ENCODE peak calls at places on chromosomes 3 and 15, in nine cellular contexts. M is neural crest cell, J is fibroblast of lung, D is nephron progenitor cell, E is AG09309, Z is Panc1, X is PC-9, G is choroid plexus epithelial cell, L is OCI-LY7. P is an unnamed sample.

GRCh38 chr3:118425272-118425837 is 609.3 kb downstream of the IGSF11 start:
- DNase-seq in M (no peak), J (no peak), D (no peak), E (no peak), Z (no peak), X (no peak), G (no peak), L (no peak), P (no peak)

GRCh38 chr15:33729648-33730047 is 238.6 kb upstream of the CHRM5 start:
- DNase-seq in M (no peak), J (peak), D (no peak), E (no peak), Z (no peak), X (peak), G (peak), L (peak), P (no peak)

GRCh38 chr3:58683001-58683845 is 16.6 kb upstream of the FAM3D start:
- DNase-seq in M (no peak), J (peak), D (no peak), E (no peak), Z (no peak), X (no peak), G (peak), L (no peak), P (no peak)

GRCh38 chr15:63218114-63218808 is 28.9 kb downstream of the RAB8B start:
- DNase-seq in M (no peak), J (peak), D (no peak), E (no peak), Z (no peak), X (peak), G (peak), L (no peak), P (peak)

GRCh38 chr15:95653361-95653805 is 677.1 kb upstream of the NR2F2 start:
- DNase-seq in M (no peak), J (no peak), D (no peak), E (no peak), Z (no peak), X (no peak), G (no peak), L (no peak), P (no peak)

GRCh38 chr15:75224281-75224680 is 22.6 kb downstream of the C15orf39 start:
- DNase-seq in M (no peak), J (no peak), D (no peak), E (no peak), Z (no peak), X (no peak), G (no peak), L (no peak), P (no peak)

GRCh38 chr3:97719156-97719821 is 45.3 kb upstream of the ARL6 start:
- DNase-seq in M (peak), J (peak), D (peak), E (no peak), Z (peak), X (peak), G (peak), L (peak), P (peak)

GRCh38 chr3:70000028-70000410 is 486 bp downstream of the SAMMSON start:
- DNase-seq in M (peak), J (no peak), D (no peak), E (no peak), Z (no peak), X (no peak), G (peak), L (no peak), P (no peak)

GRCh38 chr15:72835289-72835890 is 51.8 kb upstream of the ADPGK start:
- DNase-seq in M (no peak), J (no peak), D (no peak), E (no peak), Z (no peak), X (no peak), G (peak), L (peak), P (no peak)

GRCh38 chr3:124770341-124771082 is 40.3 kb downstream of the UMPS start:
- DNase-seq in M (no peak), J (no peak), D (no peak), E (no peak), Z (no peak), X (no peak), G (no peak), L (no peak), P (no peak)

GRCh38 chr15:82133251-82133650 is 87.4 kb upstream of the MEX3B start:
- DNase-seq in M (no peak), J (no peak), D (no peak), E (no peak), Z (no peak), X (no peak), G (no peak), L (no peak), P (no peak)

GRCh38 chr3:172126741-172127140 is 87.4 kb downstream of the FNDC3B start:
- DNase-seq in M (no peak), J (no peak), D (no peak), E (no peak), Z (no peak), X (no peak), G (peak), L (no peak), P (no peak)

DNA sequence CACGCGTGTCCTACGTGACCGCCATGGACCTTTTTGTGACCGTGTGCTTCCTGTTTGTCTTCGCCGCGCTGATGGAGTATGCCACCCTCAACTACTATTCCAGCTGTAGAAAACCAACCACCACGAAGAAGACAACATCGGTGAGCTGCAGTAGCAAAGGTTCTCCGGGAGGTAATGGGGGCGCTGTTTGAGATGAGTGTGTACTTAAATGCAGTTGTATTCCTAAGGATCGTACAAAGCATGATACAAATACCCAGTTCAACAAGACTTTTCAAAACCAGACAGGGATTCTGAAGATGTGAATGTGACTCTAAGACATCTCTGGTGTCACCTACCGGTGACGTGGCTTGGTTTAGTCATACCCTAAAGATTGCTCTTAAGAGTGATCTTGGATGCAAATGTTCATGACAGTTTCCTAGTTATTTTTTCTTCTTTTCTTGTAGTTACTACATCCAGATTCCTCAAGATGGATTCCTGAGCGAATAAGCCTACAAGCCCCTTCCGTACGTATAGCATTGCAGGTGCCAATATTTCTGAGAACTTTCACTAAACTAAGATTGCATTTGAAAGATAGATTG is 556.6 kb downstream of the GABRG3 start:
- DNase-seq in M (no peak), J (no peak), D (no peak), E (no peak), Z (no peak), X (no peak), G (no peak), L (no peak), P (no peak)
- TF ChIP-seq CTCF in M (peak), J (no peak), D (peak), E (no peak), Z (peak), X (peak), G (peak), L (no peak), P (peak)

DNA sequence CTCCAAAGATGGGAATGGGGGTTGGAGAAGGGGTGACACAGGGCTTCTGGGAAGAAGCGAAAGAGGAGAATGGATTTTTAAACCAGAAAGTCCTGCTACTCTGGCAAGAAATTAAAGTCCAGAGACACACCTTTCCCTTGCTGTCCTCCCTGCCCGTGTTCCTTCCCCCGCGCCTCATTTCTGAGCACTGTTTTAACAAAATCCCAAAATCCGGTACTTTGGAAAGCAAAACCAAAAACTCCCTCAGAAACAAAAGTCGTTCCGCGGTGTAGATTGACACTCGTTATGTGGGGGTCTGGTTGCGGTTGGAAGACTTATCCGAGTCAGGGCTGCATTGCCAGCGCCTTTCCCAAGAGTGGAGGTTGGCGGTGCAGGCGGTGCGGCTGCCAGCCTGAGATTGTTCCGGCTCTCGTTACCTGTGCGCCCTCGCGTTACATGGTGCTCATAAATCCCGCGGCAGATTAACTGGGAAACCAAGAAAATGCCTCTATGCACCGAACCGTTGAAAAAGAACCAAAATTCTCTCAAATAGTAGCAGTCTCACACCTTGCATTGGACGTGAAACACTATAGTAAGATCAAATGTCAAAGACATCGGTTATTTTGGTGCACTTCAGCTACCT is 217.8 kb downstream of the MEIS2 start:
- DNase-seq in M (no peak), J (peak), D (peak), E (no peak), Z (no peak), X (peak), G (no peak), L (no peak), P (no peak)
- TF ChIP-seq CTCF in M (no peak), J (no peak), D (no peak), E (no peak), Z (no peak), X (no peak), G (no peak), L (no peak), P (no peak)

GRCh38 chr3:100634493-100635272 is 25.3 kb downstream of the ADGRG7 start:
- DNase-seq in M (no peak), J (peak), D (peak), E (no peak), Z (no peak), X (peak), G (peak), L (peak), P (no peak)
- TF ChIP-seq CTCF in M (no peak), J (no peak), D (no peak), E (no peak), Z (peak), X (no peak), G (peak), L (peak), P (peak)

GRCh38 chr15:44593042-44593736 is 56.2 kb downstream of the EIF3J start:
- DNase-seq in M (no peak), J (no peak), D (no peak), E (no peak), Z (no peak), X (no peak), G (peak), L (peak), P (no peak)
- TF ChIP-seq CTCF in M (peak), J (peak), D (peak), E (peak), Z (peak), X (peak), G (peak), L (peak), P (peak)

GRCh38 chr3:131386429-131386926 is 4.9 kb downstream of the NUDT16 start:
- DNase-seq in M (no peak), J (no peak), D (no peak), E (no peak), Z (no peak), X (no peak), G (peak), L (no peak), P (no peak)

DNA sequence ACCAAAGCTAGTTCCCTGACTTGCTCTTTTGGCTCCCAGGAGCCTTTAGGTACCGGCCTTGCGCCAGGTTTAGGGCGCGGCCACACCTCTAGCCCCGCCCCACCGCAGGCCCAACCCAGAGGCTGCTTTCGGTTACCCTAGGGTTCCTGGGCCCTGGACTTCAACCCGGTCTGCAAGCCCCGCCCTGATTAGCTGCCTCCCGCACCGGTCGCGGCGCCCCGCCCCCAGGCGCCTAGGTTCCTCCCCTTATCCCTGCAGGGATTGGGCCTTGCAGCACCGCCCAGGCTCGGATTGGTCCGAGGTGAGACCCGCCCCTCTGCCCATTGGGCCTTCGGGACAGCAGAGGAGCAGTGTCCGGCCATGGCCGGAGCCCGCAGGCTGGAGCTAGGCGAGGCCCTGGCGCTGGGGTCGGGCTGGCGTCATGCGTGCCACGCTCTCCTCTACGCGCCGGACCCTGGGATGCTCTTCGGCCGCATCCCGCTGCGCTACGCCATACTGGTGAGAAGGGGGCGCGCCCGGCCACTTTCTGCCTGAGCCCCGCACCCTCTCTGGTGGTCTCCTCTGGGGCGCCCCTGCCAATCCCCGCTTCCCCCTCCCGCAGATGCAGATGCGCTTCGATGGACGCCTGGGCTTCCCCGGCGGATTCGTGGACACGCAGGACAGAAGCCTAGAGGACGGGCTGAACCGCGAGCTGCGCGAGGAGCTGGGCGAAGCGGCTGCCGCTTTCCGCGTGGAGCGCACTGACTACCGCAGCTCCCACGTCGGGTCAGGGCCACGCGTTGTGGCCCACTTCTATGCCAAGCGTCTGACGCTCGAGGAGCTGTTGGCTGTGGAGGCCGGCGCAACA is at the start of gene NUDT16:
- DNase-seq in M (peak), J (peak), D (peak), E (peak), Z (peak), X (peak), G (peak), L (peak), P (peak)
- TF ChIP-seq CTCF in M (no peak), J (no peak), D (no peak), E (no peak), Z (no peak), X (no peak), G (no peak), L (peak), P (no peak)

GRCh38 chr15:90223441-90224165 is 10.1 kb downstream of the CIB1 start:
- DNase-seq in M (no peak), J (no peak), D (no peak), E (no peak), Z (no peak), X (no peak), G (no peak), L (no peak), P (no peak)

GRCh38 chr15:90227336-90227735 is 6.4 kb downstream of the CIB1 start:
- DNase-seq in M (no peak), J (no peak), D (no peak), E (no peak), Z (no peak), X (no peak), G (no peak), L (no peak), P (no peak)

GRCh38 chr15:90227816-90228772 is 5.6 kb downstream of the CIB1 start:
- DNase-seq in M (no peak), J (no peak), D (no peak), E (no peak), Z (no peak), X (no peak), G (no peak), L (no peak), P (no peak)

GRCh38 chr15:90225047-90225446 is 8.7 kb downstream of the CIB1 start:
- DNase-seq in M (no peak), J (no peak), D (no peak), E (no peak), Z (no peak), X (no peak), G (no peak), L (no peak), P (no peak)

GRCh38 chr15:90225504-90226234 is 8.1 kb downstream of the CIB1 start:
- DNase-seq in M (no peak), J (no peak), D (no peak), E (no peak), Z (no peak), X (no peak), G (no peak), L (no peak), P (no peak)
- TF ChIP-seq CTCF in M (no peak), J (no peak), D (no peak), E (no peak), Z (no peak), X (no peak), G (no peak), L (no peak), P (no peak)

GRCh38 chr3:158314426-158315357 is 204.8 kb downstream of the RSRC1 start:
- DNase-seq in M (no peak), J (no peak), D (no peak), E (no peak), Z (no peak), X (no peak), G (no peak), L (no peak), P (no peak)

GRCh38 chr3:158312560-158313141 is 202.8 kb downstream of the RSRC1 start:
- DNase-seq in M (no peak), J (peak), D (no peak), E (no peak), Z (no peak), X (no peak), G (no peak), L (no peak), P (no peak)

GRCh38 chr3:158308533-158308932 is 198.6 kb downstream of the RSRC1 start:
- DNase-seq in M (no peak), J (no peak), D (no peak), E (no peak), Z (no peak), X (no peak), G (no peak), L (no peak), P (no peak)

DNA sequence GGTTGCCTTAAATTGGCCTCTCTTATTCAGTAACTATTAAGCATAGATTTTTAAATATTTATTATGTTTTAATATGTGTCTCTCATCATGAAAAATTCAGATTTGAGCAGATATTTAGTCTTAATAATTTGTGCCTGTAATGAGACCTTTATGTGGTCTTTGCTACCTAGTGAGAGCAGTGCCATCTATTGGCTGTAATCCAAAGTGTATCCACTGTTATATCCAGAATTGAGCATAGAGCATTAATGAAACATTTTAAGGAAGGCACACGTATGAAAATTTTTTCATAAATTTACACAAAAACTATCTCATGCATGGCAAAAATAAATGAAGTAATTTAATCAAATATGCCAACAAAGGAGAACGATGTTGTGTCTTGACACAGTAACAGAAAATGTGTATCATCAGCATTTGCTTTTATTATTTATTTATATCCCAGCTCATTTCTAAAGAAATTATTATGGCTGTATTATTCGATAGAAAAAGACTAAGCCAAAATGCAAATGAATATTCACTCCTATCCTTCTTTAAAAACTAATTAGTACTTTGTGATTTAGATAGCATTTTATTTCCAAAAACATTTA is 203.5 kb downstream of the RSRC1 start:
- DNase-seq in M (no peak), J (peak), D (no peak), E (no peak), Z (peak), X (no peak), G (peak), L (peak), P (no peak)
- TF ChIP-seq CTCF in M (peak), J (peak), D (peak), E (no peak), Z (peak), X (peak), G (peak), L (peak), P (peak)

P was measured in epithelial cell of proximal tubule.